ENCODE peak calls at places on chromosomes 1 and 21, in eight cellular contexts. Y, O, N, W, D, A, H and Q are unnamed samples. For H3K36me3, the result is how much of the 10 kb centered on the place peaks cover.

GRCh38 chr1:26411624-26412074 is 1.0 kb downstream of the LIN28A start:
- DNase-seq in A (no peak), O (no peak), Y (no peak), N (no peak), W (no peak), H (no peak), D (no peak), Q (no peak)

GRCh38 chr1:107807405-107807804 is 157.6 kb downstream of the VAV3 start:
- DNase-seq in A (no peak), D (no peak), Y (no peak), O (no peak), N (no peak), H (no peak), W (no peak), Q (no peak)

GRCh38 chr21:36147891-36148290 is 8.7 kb upstream of the DOP1B start:
- DNase-seq in H (no peak), W (no peak), Y (no peak), N (no peak), O (no peak), D (no peak), A (no peak), Q (no peak)

GRCh38 chr1:66505671-66506392 is 28.1 kb upstream of the SGIP1 start:
- DNase-seq in A (no peak), W (no peak), Y (no peak), N (no peak), D (no peak), H (peak), O (no peak), Q (no peak)

GRCh38 chr1:14304381-14304865 is 294.1 kb upstream of the KAZN start:
- DNase-seq in Y (no peak), O (no peak), H (peak), D (no peak), A (no peak), N (peak), W (peak), Q (no peak)

GRCh38 chr1:55868026-55868425 is 652.9 kb upstream of the USP24 start:
- DNase-seq in A (peak), Y (no peak), O (no peak), D (no peak), H (peak), N (no peak), W (peak), Q (no peak)

GRCh38 chr21:38478782-38479181 is 19.5 kb downstream of the ERG start:
- DNase-seq in H (peak), Y (no peak), A (no peak), O (peak), N (no peak), D (no peak), W (no peak), Q (no peak)

GRCh38 chr1:223426936-223427335 is 33.7 kb downstream of the CCDC185 start:
- DNase-seq in H (no peak), O (no peak), A (no peak), N (no peak), W (no peak), Y (no peak), D (no peak), Q (no peak)

GRCh38 chr1:183180213-183180612 is 5.9 kb upstream of the LAMC2 start:
- DNase-seq in A (no peak), N (peak), D (peak), W (peak), Y (no peak), O (no peak), H (peak), Q (peak)

GRCh38 chr21:26715116-26715515 is 130.1 kb downstream of the ADAMTS1 start:
- DNase-seq in O (no peak), H (no peak), Y (no peak), W (no peak), N (no peak), D (no peak), A (no peak), Q (no peak)

GRCh38 chr1:111140680-111140967 is 601 bp downstream of the CEPT1 start:
- DNase-seq in H (peak), N (peak), Y (no peak), W (peak), O (peak), A (peak), D (no peak), Q (peak)

GRCh38 chr1:64006276-64007051 is 197.0 kb upstream of the UBE2U start:
- DNase-seq in H (peak), A (no peak), Y (no peak), D (no peak), N (no peak), O (no peak), W (no peak), Q (no peak)

GRCh38 chr1:231872461-231872910 is 245.9 kb downstream of the DISC1 start:
- DNase-seq in O (no peak), W (no peak), N (no peak), Y (no peak), A (no peak), D (no peak), H (peak), Q (no peak)

GRCh38 chr1:20411196-20411980 is 74.6 kb downstream of the CAMK2N1 start:
- DNase-seq in D (no peak), N (no peak), A (no peak), Y (no peak), W (no peak), O (no peak), H (peak), Q (no peak)

GRCh38 chr1:202619528-202619927 is 90.7 kb downstream of the SYT2 start:
- DNase-seq in Y (no peak), H (no peak), O (no peak), N (no peak), D (no peak), A (no peak), W (no peak), Q (no peak)

GRCh38 chr1:25954371-25954938 is 43.4 kb downstream of the PAFAH2 start:
- DNase-seq in A (no peak), N (no peak), H (peak), O (no peak), W (no peak), D (no peak), Y (no peak), Q (no peak)

GRCh38 chr1:23019851-23020625 is 770 bp downstream of the KDM1A start:
- DNase-seq in A (peak), Y (peak), H (peak), W (peak), N (peak), O (peak), D (peak), Q (peak)

GRCh38 chr1:110123224-110123623 is 11.0 kb downstream of the UBL4B start:
- DNase-seq in A (no peak), D (no peak), H (peak), O (no peak), W (no peak), N (no peak), Y (no peak), Q (no peak)

GRCh38 chr1:89363196-89363595 is 663 bp upstream of the GBP6 start:
- DNase-seq in W (no peak), D (no peak), N (no peak), O (peak), A (no peak), Y (no peak), H (peak), Q (no peak)

GRCh38 chr1:54407201-54407956 is 1.2 kb upstream of the SSBP3 start:
- DNase-seq in H (peak), N (peak), Y (peak), A (peak), D (peak), W (peak), O (peak), Q (peak)

GRCh38 chr1:46131727-46132528 is 501 bp downstream of the PIK3R3 start:
- DNase-seq in O (peak), A (peak), H (peak), D (peak), Y (no peak), N (peak), W (peak), Q (peak)

DNA sequence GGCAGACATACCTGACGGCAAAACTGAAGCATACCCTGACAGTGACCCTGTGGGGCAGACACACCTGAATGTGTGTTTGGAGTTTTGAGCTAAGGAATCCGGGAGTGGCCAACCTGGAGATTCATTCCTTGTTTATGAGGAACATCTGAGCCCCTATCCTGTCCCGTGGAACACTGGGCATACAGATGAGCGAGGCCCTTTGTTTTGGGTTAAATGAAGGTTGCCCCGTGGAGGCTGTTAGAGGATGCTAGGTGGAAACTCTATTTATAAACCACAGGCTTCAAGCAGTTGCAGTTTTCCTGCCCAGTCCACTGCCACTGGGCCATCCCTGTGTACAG is 18.1 kb downstream of the GALNT2 start:
- DNase-seq in O (no peak), H (no peak), D (no peak), N (no peak), Y (no peak), A (no peak), W (no peak), Q (no peak)
- H3K4me3 ChIP-seq in O (no peak), H (peak), D (no peak), N (no peak), Y (no peak), A (no peak), W (no peak), Q (no peak)

DNA sequence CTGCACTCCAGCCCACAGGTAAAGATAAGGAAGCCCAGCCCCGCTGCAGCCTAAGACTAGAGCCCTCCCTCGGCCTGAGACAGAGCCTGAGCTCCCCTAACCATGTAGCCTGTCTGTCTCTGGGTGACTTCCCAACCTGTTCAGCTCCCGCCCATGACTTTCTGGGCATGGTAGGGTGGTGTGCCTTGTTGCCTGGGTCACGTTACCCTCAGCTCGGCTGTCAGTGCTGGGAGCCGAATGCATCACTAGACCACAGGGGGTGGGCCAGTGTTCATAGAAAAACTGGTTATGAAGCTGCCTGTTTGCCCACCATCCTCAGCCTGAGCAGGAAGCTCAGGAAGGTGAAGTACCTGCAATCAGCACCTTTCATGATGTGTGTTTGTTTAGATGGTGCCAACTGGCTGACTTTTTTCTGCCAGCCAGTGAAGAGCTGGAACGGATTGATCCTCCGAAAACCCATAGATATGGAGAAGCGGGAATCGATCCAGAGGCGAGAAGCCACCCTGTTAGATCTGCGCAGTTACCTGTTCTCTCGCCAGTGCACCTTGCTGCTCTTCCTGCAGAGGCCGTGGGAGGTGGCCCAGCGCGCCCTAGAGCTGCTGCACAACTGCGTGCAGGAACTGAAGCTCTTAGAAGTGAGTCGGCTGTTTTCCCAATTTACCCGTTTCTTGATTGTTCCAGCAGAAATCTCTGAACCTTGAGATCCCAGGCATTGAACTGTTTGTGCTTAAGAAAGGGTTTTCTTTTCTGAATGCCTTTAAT is 43.9 kb upstream of the PWP2 start:
- DNase-seq in D (no peak), N (no peak), H (no peak), A (no peak), O (no peak), Y (no peak), W (no peak), Q (no peak)
- H3K36me3 ChIP-seq in D (under half), N (under half), H (under half), A (under half), O (under half), Y (half or more), W (under half), Q (under half)

DNA sequence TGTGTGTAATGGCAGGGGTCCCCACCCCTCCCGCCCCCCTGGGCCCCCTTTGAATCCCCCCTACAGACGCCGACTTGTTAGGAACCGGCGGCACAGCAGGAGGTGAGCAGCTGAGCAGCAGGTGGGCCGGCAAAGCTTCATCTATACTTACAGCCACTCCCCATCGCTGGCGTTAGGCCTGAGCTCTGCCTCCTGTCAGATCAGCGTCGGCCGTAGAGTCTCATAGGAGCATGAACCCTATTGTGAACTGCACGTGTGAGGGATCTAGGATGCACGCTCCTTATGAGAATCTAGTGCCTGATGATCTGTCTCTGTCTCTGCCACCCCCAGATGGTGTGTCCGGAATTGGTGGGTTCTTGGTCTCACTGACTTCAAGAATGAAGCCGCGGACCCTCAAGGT is 14.9 kb upstream of the VPS26C start:
- DNase-seq in O (no peak), D (no peak), N (no peak), W (no peak), Y (no peak), A (no peak), H (no peak), Q (no peak)
- H3K4me3 ChIP-seq in O (no peak), D (no peak), N (no peak), W (no peak), Y (no peak), A (no peak), H (no peak), Q (no peak)

GRCh38 chr1:43961692-43962091 is 8.1 kb upstream of the DPH2 start:
- DNase-seq in W (no peak), N (no peak), H (no peak), A (no peak), Y (no peak), O (no peak), D (no peak), Q (no peak)
- H3K36me3 ChIP-seq in W (under half), N (under half), H (under half), A (under half), Y (half or more), O (under half), D (under half), Q (under half)

DNA sequence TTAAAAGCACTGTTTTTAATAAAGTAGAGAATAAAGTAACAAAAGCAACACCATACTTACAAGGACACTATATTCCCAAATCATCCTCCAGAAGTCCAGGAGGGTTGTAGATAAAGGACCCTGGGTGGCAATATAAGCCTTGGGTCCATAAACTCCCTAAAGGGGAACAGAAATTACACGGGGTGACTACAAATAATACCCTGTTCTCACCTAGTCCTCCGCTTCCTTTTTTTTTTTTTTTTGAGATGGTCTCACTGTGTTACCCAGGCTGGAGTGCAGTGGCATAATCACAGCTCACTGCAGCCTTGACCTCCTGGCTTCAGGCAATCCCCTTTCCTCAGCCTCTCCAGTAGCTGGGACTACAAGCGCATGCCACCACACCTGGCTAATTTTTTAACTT is 13.1 kb downstream of the PTPN22 start:
- DNase-seq in A (peak), D (no peak), W (no peak), N (no peak), O (no peak), H (no peak), Y (no peak), Q (no peak)
- H3K4me3 ChIP-seq in A (peak), D (no peak), W (no peak), N (no peak), O (no peak), H (no peak), Y (no peak), Q (no peak)

GRCh38 chr1:203702130-203702577 is 62.8 kb upstream of the LAX1 start:
- DNase-seq in O (peak), D (peak), Y (peak), N (peak), H (peak), W (peak), A (peak), Q (peak)
- H3K36me3 ChIP-seq in O (under half), D (under half), Y (under half), N (under half), H (half or more), W (under half), A (under half), Q (under half)

GRCh38 chr1:15951341-15952153 is 24.4 kb downstream of the ZBTB17 start:
- DNase-seq in N (no peak), D (no peak), W (no peak), Y (no peak), H (peak), A (no peak), O (no peak), Q (no peak)

GRCh38 chr1:15954316-15954715 is 21.6 kb downstream of the ZBTB17 start:
- DNase-seq in O (no peak), H (no peak), Y (no peak), D (no peak), N (no peak), W (no peak), A (no peak), Q (no peak)

GRCh38 chr1:15953791-15954201 is 22.1 kb downstream of the ZBTB17 start:
- DNase-seq in Y (no peak), D (no peak), W (no peak), H (no peak), A (no peak), O (no peak), N (no peak), Q (peak)

GRCh38 chr1:15953294-15953771 is 22.6 kb downstream of the ZBTB17 start:
- DNase-seq in W (peak), A (no peak), N (no peak), O (no peak), H (peak), D (no peak), Y (no peak), Q (no peak)

GRCh38 chr1:15952317-15953258 is 23.3 kb downstream of the ZBTB17 start:
- DNase-seq in Y (no peak), H (peak), A (no peak), N (no peak), D (no peak), O (no peak), W (no peak), Q (no peak)
- H3K4me3 ChIP-seq in Y (no peak), H (peak), A (no peak), N (no peak), D (no peak), O (no peak), W (no peak), Q (no peak)

DNA sequence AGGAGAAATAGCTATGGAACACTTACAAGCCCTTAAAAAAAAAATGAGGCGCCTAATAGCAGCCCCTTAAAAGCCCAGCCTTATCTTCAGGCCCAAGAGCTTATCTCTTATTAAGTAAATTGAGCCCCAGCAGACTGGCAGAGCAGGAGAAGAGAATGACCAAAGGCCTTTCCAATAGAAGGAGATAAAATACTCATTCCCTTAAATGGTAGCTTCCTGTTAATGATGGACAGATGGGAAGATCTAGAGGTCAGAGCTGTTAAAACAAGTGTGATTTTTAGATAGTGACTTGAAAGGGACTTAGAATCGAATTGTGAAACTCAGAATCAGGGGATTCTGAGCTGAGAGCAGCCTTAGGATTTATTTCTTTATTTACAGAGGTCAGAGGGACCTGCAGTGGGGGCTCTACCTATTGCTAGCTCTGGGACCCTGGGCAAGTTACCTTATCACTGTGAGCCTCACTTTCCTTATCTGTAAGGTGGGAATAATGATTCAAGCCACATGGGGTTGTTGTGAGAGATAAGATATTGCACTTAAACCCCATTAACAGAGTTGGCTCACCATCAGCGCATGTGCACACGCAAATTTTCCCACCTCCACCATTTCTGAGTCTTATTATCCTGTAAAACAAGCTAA is 101.3 kb upstream of the C8B start:
- DNase-seq in O (no peak), A (no peak), H (no peak), W (no peak), D (no peak), Y (no peak), N (no peak), Q (no peak)
- H3K36me3 ChIP-seq in O (under half), A (under half), H (under half), W (under half), D (under half), Y (under half), N (under half), Q (under half)

GRCh38 chr1:41917051-41917530 is 1.6 kb downstream of the HIVEP3 start:
- DNase-seq in W (no peak), A (no peak), Y (no peak), N (no peak), O (no peak), H (no peak), D (no peak), Q (no peak)
- H3K4me3 ChIP-seq in W (no peak), A (no peak), Y (peak), N (no peak), O (peak), H (peak), D (peak), Q (no peak)